ENCODE peak calls at places on chromosome 2, in five cellular contexts. Y is neural crest cell, Z is cardiac fibroblast, B is neural progenitor cell, U is cardiac muscle cell. G is an unnamed sample.

GRCh38 chr2:234243871-234244565 is 193.5 kb downstream of the SPP2 start:
- DNase-seq in Y (no peak), B (no peak), U (no peak), Z (peak; percentile 52), G (no peak)

GRCh38 chr2:227228061-227228667 is 63.7 kb downstream of the COL4A3 start:
- DNase-seq in B (no peak), Y (no peak), U (no peak), Z (no peak), G (no peak)

GRCh38 chr2:85353876-85354285 is 447 bp downstream of the RETSAT start:
- DNase-seq in U (no peak), B (peak; percentile 12), Z (peak; percentile 31), Y (no peak), G (no peak)

GRCh38 chr2:226673314-226673723 is 126.3 kb downstream of the IRS1 start:
- DNase-seq in Z (peak; percentile 93), B (no peak), U (peak; percentile 38), Y (no peak), G (no peak)

GRCh38 chr2:196335238-196335637 is 163.9 kb upstream of the STK17B start:
- DNase-seq in Y (no peak), Z (peak; percentile 63), U (no peak), B (no peak), G (no peak)

GRCh38 chr2:231900486-231900942 is 25.7 kb downstream of the NPPC start:
- DNase-seq in Z (peak; percentile 75), B (peak; percentile 93), U (peak; percentile 84), Y (peak; percentile 97), G (peak; percentile 55)

GRCh38 chr2:174617120-174617519 is 19.5 kb upstream of the WIPF1 start:
- DNase-seq in Z (peak; percentile 63), U (no peak), B (no peak), Y (no peak), G (no peak)

GRCh38 chr2:32558492-32558891 is 69.4 kb upstream of the TTC27 start:
- DNase-seq in B (no peak), U (no peak), Z (no peak), Y (no peak), G (no peak)

GRCh38 chr2:71393216-71393615 is 60.1 kb upstream of the DYSF start:
- DNase-seq in Y (no peak), B (no peak), Z (no peak), U (no peak), G (no peak)

GRCh38 chr2:227853765-227854271 is 17.6 kb upstream of the DAW1 start:
- DNase-seq in Z (peak; percentile 25), Y (no peak), B (no peak), U (no peak), G (no peak)

GRCh38 chr2:239947361-239948045 is 77.6 kb downstream of the NDUFA10 start:
- DNase-seq in Y (no peak), Z (no peak), B (peak; percentile 35), U (no peak), G (no peak)

GRCh38 chr2:38294597-38294996 is 82.5 kb downstream of the ATL2 start:
- DNase-seq in B (no peak), U (no peak), Z (no peak), Y (no peak), G (no peak)

GRCh38 chr2:99654419-99654818 is 164.6 kb upstream of the REV1 start:
- DNase-seq in U (no peak), B (no peak), Y (no peak), Z (no peak), G (no peak)

GRCh38 chr2:40343904-40344303 is 108.0 kb downstream of the SLC8A1 start:
- DNase-seq in Y (no peak), U (no peak), B (no peak), Z (peak; percentile 87), G (no peak)

GRCh38 chr2:239600194-239600593 is 199.4 kb upstream of the HDAC4 start:
- DNase-seq in U (no peak), Z (no peak), Y (no peak), B (no peak), G (no peak)

GRCh38 chr2:180618570-180618969 is 361.8 kb upstream of the UBE2E3 start:
- DNase-seq in B (no peak), U (no peak), Z (peak; percentile 79), Y (no peak), G (no peak)

GRCh38 chr2:240919161-240919781 is 13.1 kb downstream of the CROCC2 start:
- DNase-seq in B (no peak), Z (no peak), Y (no peak), U (no peak), G (peak; percentile 11)

GRCh38 chr2:241936457-241937133 is 67.1 kb downstream of the RTP5 start:
- DNase-seq in U (no peak), Y (no peak), B (no peak), Z (no peak), G (no peak)

GRCh38 chr2:228600265-228600664 is 418.8 kb upstream of the SPHKAP start:
- DNase-seq in Y (no peak), B (no peak), Z (peak; percentile 91), U (no peak), G (no peak)

GRCh38 chr2:286774-287392 is 1.0 kb downstream of the ALKAL2 start:
- DNase-seq in B (peak; percentile 58), Z (peak; percentile 20), Y (no peak), U (no peak), G (no peak)

GRCh38 chr2:144505245-144505801 is 14.6 kb downstream of the ZEB2 start:
- DNase-seq in U (peak; percentile 51), Z (peak; percentile 62), Y (no peak), B (peak; percentile 48), G (no peak)

GRCh38 chr2:18118703-18119102 is 240.2 kb downstream of the KCNS3 start:
- DNase-seq in U (no peak), Y (no peak), B (no peak), Z (no peak), G (no peak)

GRCh38 chr2:187003038-187003543 is 154.1 kb upstream of the ZSWIM2 start:
- DNase-seq in U (no peak), Z (peak; percentile 27), B (no peak), Y (no peak), G (no peak)

GRCh38 chr2:118805061-118805690 is 42.3 kb downstream of the EN1 start:
- DNase-seq in U (no peak), Y (no peak), B (no peak), Z (no peak), G (no peak)

GRCh38 chr2:237901932-237902846 is 42.8 kb downstream of the RAMP1 start:
- DNase-seq in Z (no peak), U (no peak), B (no peak), Y (no peak), G (no peak)

GRCh38 chr2:173652311-173652710 is 297.6 kb downstream of the CDCA7 start:
- DNase-seq in B (no peak), Z (peak; percentile 95), Y (no peak), U (no peak), G (no peak)

GRCh38 chr2:193331701-193332100 is 1137.0 kb upstream of the TMEFF2 start:
- DNase-seq in U (no peak), Y (no peak), Z (no peak), B (no peak), G (no peak)

GRCh38 chr2:127778850-127779249 is 32.1 kb downstream of the WDR33 start:
- DNase-seq in Y (no peak), Z (no peak), U (no peak), B (no peak), G (no peak)

GRCh38 chr2:203925512-203926158 is 10.9 kb upstream of the ICOS start:
- DNase-seq in U (no peak), Z (no peak), Y (no peak), B (no peak), G (no peak)

GRCh38 chr2:191171708-191172355 is 21.0 kb upstream of the STAT4 start:
- DNase-seq in Z (peak; percentile 97), B (peak; percentile 24), U (no peak), Y (no peak), G (no peak)

GRCh38 chr2:20611077-20611843 is 39.6 kb downstream of the HS1BP3 start:
- DNase-seq in B (no peak), Z (peak; percentile 97), Y (no peak), U (no peak), G (no peak)

GRCh38 chr2:20608666-20609348 is 42.1 kb downstream of the HS1BP3 start:
- DNase-seq in B (no peak), U (no peak), Y (no peak), Z (peak; percentile 37), G (no peak)

GRCh38 chr2:20607446-20607845 is 43.5 kb downstream of the HS1BP3 start:
- DNase-seq in B (no peak), U (no peak), Z (no peak), Y (no peak), G (no peak)

GRCh38 chr2:20609995-20610357 is 40.9 kb downstream of the HS1BP3 start:
- DNase-seq in U (no peak), Y (no peak), Z (no peak), B (no peak), G (no peak)

DNA sequence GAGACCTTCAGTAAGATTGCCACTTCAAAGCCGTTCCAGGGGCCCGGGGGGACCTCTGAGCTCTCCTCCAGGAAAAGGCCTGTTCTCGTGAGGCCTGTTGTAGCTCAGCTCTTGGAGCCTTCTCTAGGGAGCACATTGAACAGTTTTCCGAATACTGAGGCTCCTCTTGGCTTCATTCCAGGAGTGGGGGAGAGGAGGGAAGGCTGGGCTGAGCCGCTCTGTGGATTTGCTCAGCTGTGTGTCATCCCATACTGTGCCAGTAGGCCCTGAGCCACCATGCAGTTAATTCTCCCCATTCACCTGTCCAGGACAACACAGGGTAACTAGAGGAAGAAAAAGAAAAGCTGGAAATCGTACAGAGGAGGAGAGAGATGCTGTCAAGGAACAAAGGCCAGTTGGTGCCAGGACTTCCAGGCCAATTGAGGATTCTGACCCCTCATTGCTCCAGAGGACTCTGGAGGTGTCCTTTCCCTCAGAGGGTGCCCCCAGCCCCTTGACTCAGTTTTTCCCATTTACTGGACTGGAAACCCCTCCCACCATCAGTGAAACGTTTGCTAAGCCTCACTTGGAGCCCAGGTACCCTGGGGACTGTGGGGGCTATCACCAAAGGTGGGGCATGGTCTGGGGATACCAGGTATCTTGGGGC is 41.4 kb downstream of the HS1BP3 start:
- DNase-seq in Z (peak; percentile 90), B (no peak), U (no peak), Y (no peak), G (no peak)
- TF ChIP-seq CTCF in Z (no peak), B (no peak), U (no peak), Y (no peak), G (no peak)

GRCh38 chr2:10266133-10266620 is 36.5 kb upstream of the HPCAL1 start:
- DNase-seq in Y (no peak), U (no peak), Z (peak; percentile 36), B (no peak), G (no peak)
- TF ChIP-seq CTCF in Y (no peak), U (no peak), Z (no peak), B (no peak), G (no peak)

GRCh38 chr2:171541202-171541884 is 19.1 kb downstream of the CYBRD1 start:
- DNase-seq in B (no peak), U (no peak), Z (no peak), Y (no peak), G (no peak)
- TF ChIP-seq CTCF in B (peak; percentile 42), U (peak; percentile 42), Z (peak; percentile 58), Y (peak; percentile 55), G (no peak)

GRCh38 chr2:215550331-215550730 is 114.5 kb upstream of the FN1 start:
- DNase-seq in B (no peak), Z (no peak), U (no peak), Y (no peak), G (no peak)

GRCh38 chr2:215552144-215552580 is 116.3 kb upstream of the FN1 start:
- DNase-seq in B (no peak), Z (no peak), Y (no peak), U (no peak), G (no peak)

GRCh38 chr2:215554689-215555088 is 118.8 kb upstream of the FN1 start:
- DNase-seq in Z (peak; percentile 59), B (no peak), Y (no peak), U (no peak), G (no peak)

GRCh38 chr2:215556979-215557378 is 121.1 kb upstream of the FN1 start:
- DNase-seq in U (no peak), B (no peak), Y (no peak), Z (peak; percentile 81), G (no peak)

GRCh38 chr2:215553946-215554345 is 118.1 kb upstream of the FN1 start:
- DNase-seq in Z (peak; percentile 31), B (no peak), Y (no peak), U (no peak), G (no peak)
- TF ChIP-seq CTCF in Z (no peak), B (peak; percentile 24), Y (no peak), U (no peak), G (no peak)

G was measured in activated B cell treated with CpG ODN at 0.5 μM for 24 hours.